ENCODE peak calls at places on chromosome 7, in seven cellular contexts. Y is SK-N-SH, W is MM.1S, N is GM23248, X is neural progenitor cell, F is hepatocyte, P is HCT116. V is an unnamed sample. For H3K27me3 and H3K36me3, the result is how much of the 10 kb centered on the place peaks cover.

GRCh38 chr7:76108540-76109233 is 60.8 kb downstream of the MDH2 start:
- DNase-seq in F (peak), Y (no peak), W (no peak), P (no peak), X (no peak), N (peak), V (peak)

GRCh38 chr7:50595538-50596102 is 30.4 kb upstream of the DDC start:
- DNase-seq in W (peak), F (peak), X (peak), Y (peak), P (peak), N (peak), V (peak)

GRCh38 chr7:66356277-66356721 is 151.2 kb downstream of the TPST1 start:
- DNase-seq in X (no peak), Y (no peak), P (peak), N (peak), F (no peak), W (no peak), V (no peak)

GRCh38 chr7:5643280-5643679 is 138.2 kb downstream of the RNF216 start:
- DNase-seq in Y (no peak), W (peak), P (no peak), N (no peak), X (no peak), F (no peak), V (peak)

GRCh38 chr7:73521636-73522080 is 435 bp downstream of the BAZ1B start:
- DNase-seq in P (no peak), X (no peak), Y (peak), N (peak), F (peak), W (peak), V (peak)

GRCh38 chr7:70627488-70627887 is 504.5 kb upstream of the GALNT17 start:
- DNase-seq in X (no peak), F (no peak), N (no peak), P (no peak), Y (no peak), W (no peak), V (no peak)

GRCh38 chr7:16504019-16504418 is 22.6 kb upstream of the LRRC72 start:
- DNase-seq in F (no peak), Y (no peak), P (no peak), N (peak), X (no peak), W (no peak), V (peak)

GRCh38 chr7:109376576-109376975 is 806.9 kb downstream of the DNAJB9 start:
- DNase-seq in Y (no peak), N (no peak), F (no peak), P (no peak), W (no peak), X (no peak), V (peak)

GRCh38 chr7:23347682-23348180 is 48.6 kb downstream of the MALSU1 start:
- DNase-seq in P (peak), W (no peak), Y (no peak), F (no peak), N (peak), X (no peak), V (peak)

GRCh38 chr7:87599336-87599735 is 1.3 kb downstream of the ABCB1 start:
- DNase-seq in X (no peak), F (peak), P (no peak), N (no peak), W (peak), Y (peak), V (no peak)

GRCh38 chr7:47526466-47526865 is 55.4 kb downstream of the TNS3 start:
- DNase-seq in N (no peak), P (no peak), W (no peak), F (no peak), X (no peak), Y (no peak), V (no peak)

GRCh38 chr7:16933296-16934248 is 51.8 kb upstream of the AGR3 start:
- DNase-seq in Y (no peak), X (no peak), P (no peak), W (no peak), F (no peak), N (no peak), V (no peak)

GRCh38 chr7:29410981-29411380 is 152.7 kb upstream of the PRR15 start:
- DNase-seq in W (peak), P (no peak), X (no peak), Y (no peak), F (no peak), N (no peak), V (no peak)

GRCh38 chr7:123871998-123872867 is 27.3 kb downstream of the HYAL4 start:
- DNase-seq in N (peak), W (peak), X (peak), F (peak), P (peak), Y (peak), V (peak)

GRCh38 chr7:151537818-151538561 is 18.3 kb upstream of the RHEB start:
- DNase-seq in W (no peak), X (no peak), Y (no peak), F (no peak), N (peak), P (no peak), V (no peak)

GRCh38 chr7:20153999-20154398 is 63.2 kb downstream of the MACC1 start:
- DNase-seq in N (peak), X (no peak), Y (no peak), F (no peak), P (no peak), W (no peak), V (peak)

GRCh38 chr7:106050743-106051110 is 61.4 kb downstream of the SYPL1 start:
- DNase-seq in Y (no peak), P (no peak), N (peak), F (peak), X (no peak), W (no peak), V (peak)

GRCh38 chr7:2539031-2540028 is 16.0 kb downstream of the BRAT1 start:
- DNase-seq in P (no peak), F (no peak), N (no peak), Y (peak), X (no peak), W (no peak), V (no peak)

GRCh38 chr7:12686234-12686893 is 1.1 kb upstream of the ARL4A start:
- DNase-seq in Y (peak), P (peak), F (peak), N (peak), X (peak), W (peak), V (peak)

GRCh38 chr7:17255930-17256329 is 42.5 kb upstream of the AHR start:
- DNase-seq in P (no peak), N (no peak), X (no peak), F (no peak), Y (no peak), W (no peak), V (no peak)

GRCh38 chr7:122300607-122301079 is 3.9 kb downstream of the FEZF1 start:
- DNase-seq in N (peak), X (peak), Y (no peak), P (no peak), W (no peak), F (no peak), V (no peak)

GRCh38 chr7:122302826-122303521 is 1.6 kb downstream of the FEZF1 start:
- DNase-seq in F (no peak), N (no peak), P (no peak), X (no peak), W (peak), Y (no peak), V (no peak)

GRCh38 chr7:122301858-122302745 is 2.4 kb downstream of the FEZF1 start:
- DNase-seq in N (peak), F (peak), W (no peak), X (peak), Y (peak), P (no peak), V (no peak)

GRCh38 chr7:122299935-122300606 is 4.5 kb downstream of the FEZF1 start:
- DNase-seq in P (no peak), N (no peak), W (no peak), Y (no peak), F (no peak), X (peak), V (no peak)

DNA sequence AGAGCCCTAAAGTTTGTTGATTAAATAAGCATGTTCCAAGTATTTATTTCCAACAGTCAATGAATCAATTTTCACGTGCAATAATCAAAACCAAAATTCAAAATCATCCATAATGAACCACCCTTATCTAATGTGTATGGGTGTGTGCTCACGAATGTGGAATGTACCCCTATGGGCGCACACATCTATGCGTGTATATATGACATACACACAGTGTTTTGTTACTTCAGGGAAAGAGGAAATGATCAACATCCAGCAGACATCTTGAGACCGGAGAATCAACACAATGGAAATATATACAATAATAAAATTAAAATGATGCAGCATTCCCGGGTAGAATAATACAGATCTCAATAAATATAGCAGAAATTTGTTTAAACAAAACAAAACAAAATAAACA is 3.3 kb downstream of the FEZF1 start:
- DNase-seq in X (no peak), F (no peak), W (no peak), Y (no peak), P (no peak), N (no peak), V (no peak)
- H3K27me3 ChIP-seq in X (under half), F (half or more), W (under half), Y (half or more), P (under half), N (half or more), V (under half)

GRCh38 chr7:28017372-28017771 is 163.2 kb downstream of the JAZF1 start:
- DNase-seq in P (no peak), W (no peak), F (no peak), X (no peak), N (peak), Y (no peak), V (no peak)

GRCh38 chr7:28018446-28018845 is 162.1 kb downstream of the JAZF1 start:
- DNase-seq in P (no peak), W (no peak), F (no peak), N (peak), Y (no peak), X (no peak), V (no peak)

GRCh38 chr7:28016297-28016696 is 164.3 kb downstream of the JAZF1 start:
- DNase-seq in P (no peak), W (no peak), Y (no peak), X (no peak), F (no peak), N (no peak), V (no peak)

GRCh38 chr7:28018851-28019465 is 161.6 kb downstream of the JAZF1 start:
- DNase-seq in F (no peak), N (no peak), W (no peak), P (no peak), X (peak), Y (no peak), V (no peak)

GRCh38 chr7:28018020-28018419 is 162.6 kb downstream of the JAZF1 start:
- DNase-seq in F (no peak), N (no peak), Y (peak), P (no peak), W (no peak), X (no peak), V (no peak)
- TF ChIP-seq EZH2phosphoT487 in F (no peak), N (no peak), Y (no peak), P (no peak), W (no peak), X (no peak), V (no peak)

GRCh38 chr7:75048435-75049379 is 24.9 kb downstream of the RCC1L start:
- DNase-seq in N (peak), Y (no peak), P (no peak), F (no peak), X (no peak), W (no peak), V (no peak)

GRCh38 chr7:75042299-75042698 is 31.3 kb downstream of the RCC1L start:
- DNase-seq in N (no peak), X (no peak), P (no peak), Y (no peak), F (no peak), W (no peak), V (no peak)

GRCh38 chr7:75042831-75043703 is 30.5 kb downstream of the RCC1L start:
- DNase-seq in N (no peak), X (no peak), W (no peak), F (no peak), P (no peak), Y (no peak), V (no peak)

GRCh38 chr7:75049817-75050216 is 23.8 kb downstream of the RCC1L start:
- DNase-seq in W (no peak), N (no peak), F (no peak), P (no peak), X (no peak), Y (no peak), V (no peak)

DNA sequence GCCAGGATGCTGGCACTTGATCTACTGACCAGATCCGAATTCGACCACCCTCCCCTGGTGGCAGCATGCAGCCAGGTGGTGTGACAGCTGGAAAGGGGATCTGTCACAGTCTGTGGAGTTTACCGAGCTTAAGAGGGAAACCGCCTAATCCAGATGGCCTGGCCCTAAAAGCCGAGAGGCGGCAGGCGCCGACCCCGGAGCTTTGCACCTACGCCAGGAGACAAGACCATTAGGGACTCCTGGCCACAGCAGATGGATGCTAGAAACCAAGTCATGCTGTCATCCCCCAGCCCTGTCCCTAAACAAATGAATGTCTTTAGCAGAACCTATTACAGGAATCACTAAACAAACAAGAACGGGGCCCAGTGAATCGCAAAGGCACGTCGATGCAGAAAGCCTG is 27.7 kb downstream of the RCC1L start:
- DNase-seq in F (no peak), P (no peak), N (no peak), X (no peak), W (no peak), Y (no peak), V (no peak)
- H3K36me3 ChIP-seq in F (under half), P (under half), N (under half), X (under half), W (under half), Y (under half), V (under half)

DNA sequence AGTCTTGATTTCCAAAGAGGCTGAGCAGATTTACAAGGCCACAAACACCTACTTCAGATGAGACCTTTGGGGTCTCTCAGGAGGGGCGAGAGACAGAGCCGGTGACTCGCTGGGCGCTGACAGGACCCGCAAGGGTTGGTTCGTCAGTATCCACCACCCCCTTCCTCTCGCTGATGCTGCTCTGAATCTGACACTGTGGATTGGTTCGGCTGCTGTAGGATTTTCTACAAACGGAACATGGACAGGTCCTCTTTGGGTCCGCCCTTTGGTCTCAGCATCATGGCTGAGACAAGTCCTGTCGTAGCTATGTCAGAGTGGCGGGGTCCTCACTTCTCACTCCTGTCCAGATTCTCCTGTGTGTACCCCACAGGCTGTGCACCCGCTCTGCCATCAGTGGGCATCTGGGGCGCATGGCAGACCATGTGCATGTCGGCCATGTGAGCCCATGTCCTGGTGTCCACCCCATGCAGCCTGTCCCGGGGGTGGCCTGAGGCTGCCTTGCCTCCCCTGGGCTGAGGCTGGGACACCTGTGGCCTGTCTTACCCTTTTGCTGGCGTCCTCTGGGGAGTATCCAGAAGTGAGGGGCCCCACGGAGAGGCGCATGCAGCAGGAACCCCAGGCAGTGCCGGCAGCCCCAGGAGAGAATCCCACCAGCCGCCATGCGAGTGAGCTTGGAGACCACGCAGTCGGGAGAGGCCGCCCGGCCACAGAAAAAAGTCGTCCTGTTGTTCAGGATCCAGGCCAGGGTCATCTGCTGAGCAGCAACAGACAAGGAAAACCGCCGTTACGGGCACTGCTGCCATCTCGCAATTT is 21.6 kb upstream of the FAM20C start:
- DNase-seq in F (no peak), P (no peak), N (no peak), W (no peak), X (no peak), Y (no peak), V (no peak)
- H3K27me3 ChIP-seq in F (under half), P (under half), N (under half), W (under half), X (under half), Y (under half), V (under half)

GRCh38 chr7:92832623-92833023 is 3.8 kb downstream of the CDK6 start:
- DNase-seq in P (no peak), F (no peak), X (no peak), W (no peak), N (no peak), Y (no peak), V (peak)
- TF ChIP-seq EZH2phosphoT487 in P (no peak), F (no peak), X (no peak), W (no peak), N (no peak), Y (no peak), V (no peak)

V was measured in PC-3.